ENCODE peak calls at places on chromosomes 12 and 14, in four cellular contexts. A is activated CD4-positive, alpha-beta T cell treated with anti-CD3 and anti-CD28 coated beads for 36 hours; W is astrocyte of the spinal cord; K is endothelial cell. Y is an unnamed sample.

GRCh38 chr12:45701296-45701695 is 28.2 kb upstream of the ARID2 start:
- DNase-seq in A (no peak), W (no peak), K (no peak), Y (no peak)

GRCh38 chr14:69587389-69587788 is 12.7 kb upstream of the CCDC177 start:
- DNase-seq in A (no peak), W (no peak), K (no peak), Y (no peak)

GRCh38 chr12:12099102-12099501 is 28.4 kb downstream of the BCL2L14 start:
- DNase-seq in A (no peak), W (no peak), K (no peak), Y (no peak)

GRCh38 chr14:56129941-56130340 is 11.7 kb downstream of the PELI2 start:
- DNase-seq in A (no peak), W (no peak), K (no peak), Y (no peak)

GRCh38 chr12:65615091-65615490 is 209.2 kb upstream of the HMGA2 start:
- DNase-seq in A (no peak), W (peak; percentile 74), K (no peak), Y (no peak)

GRCh38 chr12:1491983-1492697 is 102.2 kb downstream of the FBXL14 start:
- DNase-seq in A (no peak), W (no peak), K (no peak), Y (no peak)

GRCh38 chr12:109500406-109501185 is 23.2 kb downstream of the UBE3B start:
- DNase-seq in A (no peak), W (no peak), K (no peak), Y (no peak)

GRCh38 chr12:102513272-102513671 is 32.9 kb upstream of the IGF1 start:
- DNase-seq in A (no peak), W (no peak), K (no peak), Y (no peak)

GRCh38 chr12:418432-418831 is 17.0 kb downstream of the CCDC77 start:
- DNase-seq in A (no peak), W (no peak), K (no peak), Y (no peak)

GRCh38 chr14:104441275-104442106 is 138.1 kb upstream of the C14orf180 start:
- DNase-seq in A (no peak), W (no peak), K (no peak), Y (no peak)

GRCh38 chr14:102220031-102220430 is 80.3 kb downstream of the WDR20 start:
- DNase-seq in A (peak; percentile 51), W (no peak), K (no peak), Y (peak; percentile 59)

GRCh38 chr12:68633614-68634558 is 23.2 kb downstream of the RAP1B start:
- DNase-seq in A (no peak), W (no peak), K (no peak), Y (no peak)

GRCh38 chr14:50351016-50351415 is 38.9 kb downstream of the DMAC2L start:
- DNase-seq in A (no peak), W (peak; percentile 31), K (no peak), Y (no peak)

Y was measured in activated CD4-positive, alpha-beta memory T cell treated with anti-CD3 and anti-CD28 coated beads for 36 hours.